ENCODE peak calls at places on chromosomes 4 and X, in seven cellular contexts. P is effector memory CD4-positive, alpha-beta T cell; O is GM23248; B is neural progenitor cell; C is fibroblast of lung; L is ascending aorta; W is psoas muscle. X is an unnamed sample.
A peak's percentile ranks its signal among the peaks of the same experiment; 100 is the strongest.

GRCh38 chrX:100979881-100980607 is 10.5 kb downstream of the ARL13A start:
- DNase-seq in L (no peak), B (no peak), W (no peak), O (peak; percentile 14), P (no peak), C (peak; percentile 5), X (no peak)

GRCh38 chr4:168629561-168629960 is 132.7 kb downstream of the PALLD start:
- DNase-seq in P (no peak), B (no peak), C (no peak), W (no peak), O (no peak), L (no peak), X (no peak)

GRCh38 chrX:130539721-130540321 is 138.0 kb downstream of the RBMX2 start:
- DNase-seq in C (peak; percentile 24), B (peak; percentile 61), L (no peak), W (peak; percentile 20), O (peak; percentile 71), P (no peak), X (no peak)

GRCh38 chr4:186684889-186685309 is 38.8 kb downstream of the FAT1 start:
- DNase-seq in L (no peak), O (no peak), W (no peak), C (peak; percentile 24), B (peak; percentile 25), P (no peak), X (no peak)

GRCh38 chr4:183747931-183748664 is 89.0 kb downstream of the TRAPPC11 start:
- DNase-seq in C (no peak), L (no peak), O (no peak), P (no peak), B (no peak), W (no peak), X (no peak)

GRCh38 chr4:29970626-29971025 is 749.5 kb upstream of the PCDH7 start:
- DNase-seq in P (no peak), L (no peak), C (peak; percentile 1), O (no peak), W (no peak), B (peak; percentile 43), X (no peak)

GRCh38 chrX:23901065-23901464 is 6.7 kb downstream of the APOO start:
- DNase-seq in L (no peak), P (no peak), O (peak; percentile 84), B (no peak), W (no peak), C (peak; percentile 87), X (no peak)

GRCh38 chr4:8394125-8394524 is 46.4 kb downstream of the ACOX3 start:
- DNase-seq in P (no peak), C (peak; percentile 75), B (peak; percentile 54), W (peak; percentile 85), O (peak; percentile 66), L (peak; percentile 83), X (no peak)

GRCh38 chr4:183989471-183989870 is 84.4 kb downstream of the STOX2 start:
- DNase-seq in W (no peak), P (no peak), B (no peak), O (peak; percentile 31), L (no peak), C (peak; percentile 40), X (no peak)

GRCh38 chr4:73721419-73721818 is 18.9 kb upstream of the CXCL8 start:
- DNase-seq in L (no peak), C (peak; percentile 78), B (no peak), O (peak; percentile 92), W (no peak), P (no peak), X (no peak)

GRCh38 chr4:142265946-142266345 is 580.2 kb downstream of the INPP4B start:
- DNase-seq in P (no peak), C (no peak), O (no peak), L (no peak), W (no peak), B (no peak), X (no peak)

GRCh38 chr4:88018471-88018870 is 11.0 kb downstream of the PKD2 start:
- DNase-seq in P (no peak), L (peak; percentile 88), C (peak; percentile 76), O (peak; percentile 94), B (no peak), W (peak; percentile 46), X (no peak)

GRCh38 chr4:176261481-176261880 is 7.5 kb downstream of the ASB5 start:
- DNase-seq in O (peak; percentile 44), L (no peak), B (no peak), P (no peak), C (no peak), W (no peak), X (no peak)

GRCh38 chrX:2614911-2615310 is 76.2 kb upstream of the CD99 start:
- DNase-seq in W (no peak), P (no peak), C (peak; percentile 81), O (peak; percentile 94), B (peak; percentile 45), L (no peak), X (no peak)

GRCh38 chr4:186717556-186717955 is 6.1 kb downstream of the FAT1 start:
- DNase-seq in W (no peak), B (no peak), P (no peak), C (no peak), O (no peak), L (no peak), X (no peak)

GRCh38 chr4:81565137-81565870 is 93.6 kb upstream of the RASGEF1B start:
- DNase-seq in B (peak; percentile 34), W (peak; percentile 80), O (peak; percentile 59), P (no peak), L (peak; percentile 81), C (peak; percentile 3), X (no peak)

GRCh38 chr4:125735107-125735506 is 420.4 kb downstream of the FAT4 start:
- DNase-seq in B (peak; percentile 54), L (no peak), W (peak; percentile 25), O (peak; percentile 89), C (peak; percentile 96), P (no peak), X (no peak)

GRCh38 chr4:16206848-16207247 is 19.4 kb downstream of the TAPT1 start:
- DNase-seq in B (peak; percentile 11), L (no peak), W (no peak), O (peak; percentile 20), P (no peak), C (no peak), X (no peak)

GRCh38 chr4:154184238-154184637 is 307.4 kb downstream of the DCHS2 start:
- DNase-seq in P (no peak), C (no peak), O (no peak), W (no peak), B (no peak), L (no peak), X (no peak)

DNA sequence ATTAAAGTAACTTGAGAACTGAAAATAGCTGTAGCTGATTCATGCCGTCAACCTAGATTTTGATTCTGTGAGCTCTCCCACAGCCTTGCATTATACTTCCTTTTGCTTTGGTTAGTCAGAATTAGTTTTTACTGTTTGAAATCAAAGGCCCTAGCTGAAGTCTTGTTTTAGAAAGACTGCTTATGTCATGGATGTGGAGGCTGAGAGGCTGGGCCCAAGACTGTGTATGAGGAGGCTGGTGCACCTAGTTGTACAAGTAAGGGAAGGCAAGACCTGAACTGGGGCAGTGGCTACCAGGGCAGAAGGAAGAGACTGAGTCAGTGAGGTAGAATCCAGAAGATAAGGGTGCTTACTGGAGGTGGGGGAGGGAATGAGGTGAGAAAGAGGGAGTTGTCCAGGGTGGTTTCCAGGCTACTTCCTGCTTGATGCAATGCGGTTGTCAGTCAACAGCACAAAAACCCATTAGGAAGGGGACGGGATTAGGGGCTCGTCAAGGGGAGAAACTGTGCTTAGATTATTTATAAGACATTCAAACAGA is 76.2 kb upstream of the PAGE3 start:
- DNase-seq in L (no peak), O (no peak), P (no peak), C (no peak), B (no peak), W (no peak), X (no peak)
- H3K9me3 ChIP-seq in L (no peaks in the 10 kb centered on the region), O (no peaks in the 10 kb centered on the region), P (no peaks in the 10 kb centered on the region), C (no peaks in the 10 kb centered on the region), B (peaks cover 3% of the 10 kb centered on the region), W (no peaks in the 10 kb centered on the region), X (no peaks in the 10 kb centered on the region)

DNA sequence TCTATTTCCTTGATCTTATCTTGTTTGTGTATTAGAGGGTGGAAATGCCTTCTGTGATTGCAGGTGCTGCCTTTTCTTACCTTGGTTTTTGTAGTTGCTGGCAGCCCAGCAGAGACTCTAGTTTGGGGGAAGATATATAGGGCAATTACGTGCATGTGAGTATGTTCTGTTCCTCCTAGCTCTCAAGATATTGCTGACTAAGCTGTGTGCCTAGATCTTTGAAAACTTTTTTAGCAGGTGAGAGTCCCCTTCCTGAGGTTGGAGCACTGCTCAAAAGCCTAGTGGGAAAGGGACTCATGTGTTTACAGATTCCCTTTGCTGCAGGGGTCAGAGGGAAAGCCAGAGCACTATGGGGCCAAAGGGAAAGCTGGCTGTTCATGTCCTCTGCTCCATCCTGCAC is 136.1 kb downstream of the VSIG4 start:
- DNase-seq in B (no peak), W (no peak), O (no peak), P (no peak), C (no peak), L (no peak), X (no peak)
- H3K9me3 ChIP-seq in B (no peaks in the 10 kb centered on the region), W (no peaks in the 10 kb centered on the region), O (no peaks in the 10 kb centered on the region), P (no peaks in the 10 kb centered on the region), C (no peaks in the 10 kb centered on the region), L (no peaks in the 10 kb centered on the region), X (no peaks in the 10 kb centered on the region)

DNA sequence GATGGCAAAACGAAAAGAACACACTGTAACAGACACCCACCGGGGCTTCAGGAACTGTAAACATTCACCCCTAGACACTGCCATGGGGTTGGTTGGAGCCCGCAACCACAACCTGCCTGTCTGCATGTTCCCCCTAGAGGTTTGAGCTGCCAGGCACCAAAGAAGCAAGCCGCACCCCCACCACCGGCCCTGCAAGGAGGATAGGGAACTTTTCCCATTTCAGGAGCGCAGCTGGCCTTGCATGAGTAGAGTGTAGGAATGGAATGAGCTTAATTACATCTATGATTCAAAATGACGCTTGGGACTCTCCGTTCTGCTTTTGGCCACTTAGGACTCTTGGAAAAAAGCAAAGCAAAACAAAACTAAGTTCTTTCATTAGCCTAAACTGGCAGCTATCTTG is 243.6 kb upstream of the CTSO start:
- DNase-seq in B (peak; percentile 3), O (no peak), P (no peak), W (no peak), C (no peak), L (no peak), X (no peak)
- H3K9me3 ChIP-seq in B (no peaks in the 10 kb centered on the region), O (no peaks in the 10 kb centered on the region), P (no peaks in the 10 kb centered on the region), W (no peaks in the 10 kb centered on the region), C (no peaks in the 10 kb centered on the region), L (no peaks in the 10 kb centered on the region), X (no peaks in the 10 kb centered on the region)

DNA sequence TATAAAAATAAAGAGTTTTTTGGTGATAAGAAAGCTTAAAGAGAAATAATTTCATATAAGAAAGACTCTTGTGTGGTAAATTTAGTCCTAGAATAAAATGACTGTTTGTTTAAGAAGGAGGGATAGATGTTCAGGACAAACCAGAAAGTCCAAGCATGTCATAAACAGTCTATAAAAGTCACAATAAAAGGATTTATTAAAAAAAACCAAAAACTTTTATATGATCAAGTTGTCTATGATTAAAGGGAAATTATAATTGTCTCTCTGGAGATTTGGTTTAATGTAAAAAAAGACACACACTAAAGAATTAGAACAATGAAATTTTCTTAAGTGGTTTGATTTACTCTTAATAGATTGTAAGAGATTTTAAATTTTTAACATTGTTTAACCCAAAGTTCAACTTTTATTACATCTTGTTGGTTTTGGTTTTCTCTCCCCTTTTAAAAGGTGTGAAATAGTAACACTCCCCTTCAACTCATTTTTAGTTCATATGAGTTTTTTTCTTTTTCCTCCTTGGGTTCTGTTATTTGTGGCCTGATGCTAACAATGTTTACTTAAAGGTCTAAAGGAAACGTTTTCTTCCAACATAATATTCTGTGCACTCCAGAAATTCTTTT is 89.7 kb downstream of the PDHA2 start:
- DNase-seq in O (no peak), P (no peak), W (no peak), C (no peak), L (no peak), B (peak; percentile 40), X (no peak)
- H3K9me3 ChIP-seq in O (peaks cover 3% of the 10 kb centered on the region), P (no peaks in the 10 kb centered on the region), W (no peaks in the 10 kb centered on the region), C (no peaks in the 10 kb centered on the region), L (peaks cover 6% of the 10 kb centered on the region), B (peaks cover 31% of the 10 kb centered on the region), X (no peaks in the 10 kb centered on the region)

GRCh38 chrX:47448165-47448806 is 34.7 kb downstream of the ZNF41 start:
- DNase-seq in P (no peak), B (no peak), W (no peak), C (no peak), O (no peak), L (no peak), X (no peak)
- H3K9me3 ChIP-seq in P (peaks cover 12% of the 10 kb centered on the region), B (peaks cover 30% of the 10 kb centered on the region), W (peaks cover 42% of the 10 kb centered on the region), C (no peaks in the 10 kb centered on the region), O (no peaks in the 10 kb centered on the region), L (peaks cover 10% of the 10 kb centered on the region), X (peaks cover 13% of the 10 kb centered on the region)

X was measured in T-helper 17 cell.